ENCODE peak calls at places on chromosomes 13 and 19, in seven cellular contexts. One of them, this sample, is unnamed.

GRCh38 chr19:50020481-50020880 is 4.7 kb downstream of the VRK3 start:
- DNase-seq in K562: no peak
- DNase-seq in SK-N-SH: no peak
- DNase-seq in GM12878: no peak
- DNase-seq in H1: no peak
- DNase-seq in GM12892: no peak
- DNase-seq in HepG2: no peak
- DNase-seq in this sample: no peak

GRCh38 chr13:51714663-51715168 is 89.2 kb downstream of the DHRS12 start:
- DNase-seq in K562: no peak
- DNase-seq in H1: no peak
- DNase-seq in GM12878: peak
- DNase-seq in SK-N-SH: no peak
- DNase-seq in GM12892: no peak
- DNase-seq in HepG2: no peak
- DNase-seq in this sample: no peak

GRCh38 chr13:72504026-72504925 is 223.2 kb downstream of the MZT1 start:
- DNase-seq in GM12878: no peak
- DNase-seq in GM12892: no peak
- DNase-seq in HepG2: no peak
- DNase-seq in K562: no peak
- DNase-seq in SK-N-SH: no peak
- DNase-seq in H1: no peak
- DNase-seq in this sample: no peak

GRCh38 chr19:29645911-29646310 is 19.4 kb upstream of the PLEKHF1 start:
- DNase-seq in H1: no peak
- DNase-seq in HepG2: peak
- DNase-seq in K562: peak
- DNase-seq in SK-N-SH: no peak
- DNase-seq in GM12892: no peak
- DNase-seq in GM12878: no peak
- DNase-seq in this sample: no peak

GRCh38 chr19:9741476-9742171 is 26.9 kb downstream of the ZNF846 start:
- DNase-seq in K562: no peak
- DNase-seq in GM12892: no peak
- DNase-seq in H1: no peak
- DNase-seq in SK-N-SH: no peak
- DNase-seq in GM12878: no peak
- DNase-seq in HepG2: no peak
- DNase-seq in this sample: no peak

GRCh38 chr19:12974301-12975220 is 5.2 kb downstream of the DAND5 start:
- DNase-seq in H1: no peak
- DNase-seq in GM12878: no peak
- DNase-seq in HepG2: peak
- DNase-seq in GM12892: no peak
- DNase-seq in SK-N-SH: peak
- DNase-seq in K562: peak
- DNase-seq in this sample: no peak

GRCh38 chr19:30666301-30666803 is 294.2 kb downstream of the ZNF536 start:
- DNase-seq in H1: no peak
- DNase-seq in HepG2: peak
- DNase-seq in K562: peak
- DNase-seq in GM12878: no peak
- DNase-seq in GM12892: no peak
- DNase-seq in SK-N-SH: peak
- DNase-seq in this sample: peak

GRCh38 chr13:97307882-97308624 is 85.9 kb downstream of the MBNL2 start:
- DNase-seq in GM12878: no peak
- DNase-seq in K562: no peak
- DNase-seq in SK-N-SH: peak
- DNase-seq in H1: no peak
- DNase-seq in GM12892: no peak
- DNase-seq in HepG2: peak
- DNase-seq in this sample: no peak

GRCh38 chr13:22193070-22193469 is 522.2 kb downstream of the FGF9 start:
- DNase-seq in HepG2: no peak
- DNase-seq in H1: no peak
- DNase-seq in GM12878: no peak
- DNase-seq in GM12892: no peak
- DNase-seq in K562: no peak
- DNase-seq in SK-N-SH: no peak
- DNase-seq in this sample: no peak

GRCh38 chr13:57629391-57629804 is 2.1 kb upstream of the PCDH17 start:
- DNase-seq in SK-N-SH: peak
- DNase-seq in K562: no peak
- DNase-seq in GM12878: no peak
- DNase-seq in GM12892: no peak
- DNase-seq in HepG2: no peak
- DNase-seq in H1: no peak
- DNase-seq in this sample: no peak

GRCh38 chr19:46609511-46610412 is 8.6 kb downstream of the CALM3 start:
- DNase-seq in HepG2: no peak
- DNase-seq in GM12892: no peak
- DNase-seq in SK-N-SH: peak
- DNase-seq in K562: no peak
- DNase-seq in GM12878: no peak
- DNase-seq in H1: no peak
- DNase-seq in this sample: no peak

GRCh38 chr13:51332566-51333361 is 6.7 kb upstream of the SERPINE3 start:
- DNase-seq in SK-N-SH: no peak
- DNase-seq in HepG2: no peak
- DNase-seq in K562: no peak
- DNase-seq in GM12892: no peak
- DNase-seq in GM12878: no peak
- DNase-seq in H1: no peak
- DNase-seq in this sample: no peak

GRCh38 chr13:111304041-111304544 is 16.3 kb upstream of the TEX29 start:
- DNase-seq in GM12892: no peak
- DNase-seq in HepG2: no peak
- DNase-seq in SK-N-SH: no peak
- DNase-seq in GM12878: peak
- DNase-seq in K562: no peak
- DNase-seq in H1: no peak
- DNase-seq in this sample: no peak

GRCh38 chr13:33639640-33640080 is 178.3 kb upstream of the RFC3 start:
- DNase-seq in K562: no peak
- DNase-seq in GM12878: peak
- DNase-seq in SK-N-SH: no peak
- DNase-seq in HepG2: peak
- DNase-seq in GM12892: no peak
- DNase-seq in H1: no peak
- DNase-seq in this sample: no peak

GRCh38 chr13:110251227-110251791 is 55.6 kb downstream of the COL4A1 start:
- DNase-seq in SK-N-SH: no peak
- DNase-seq in GM12892: no peak
- DNase-seq in GM12878: no peak
- DNase-seq in HepG2: no peak
- DNase-seq in K562: no peak
- DNase-seq in H1: no peak
- DNase-seq in this sample: no peak

GRCh38 chr13:89688908-89689307 is 1658.6 kb upstream of the MIR17HG start:
- DNase-seq in K562: no peak
- DNase-seq in H1: no peak
- DNase-seq in GM12892: no peak
- DNase-seq in GM12878: no peak
- DNase-seq in HepG2: no peak
- DNase-seq in SK-N-SH: no peak
- DNase-seq in this sample: no peak

GRCh38 chr19:45781282-45782161 is 768 bp downstream of the DMPK start:
- DNase-seq in HepG2: no peak
- DNase-seq in GM12892: no peak
- DNase-seq in K562: no peak
- DNase-seq in GM12878: no peak
- DNase-seq in SK-N-SH: no peak
- DNase-seq in H1: no peak
- DNase-seq in this sample: no peak

GRCh38 chr19:18606281-18607221 is at the start of gene CRLF1:
- DNase-seq in H1: no peak
- DNase-seq in SK-N-SH: peak
- DNase-seq in GM12892: no peak
- DNase-seq in K562: no peak
- DNase-seq in HepG2: peak
- DNase-seq in GM12878: no peak
- DNase-seq in this sample: no peak

GRCh38 chr19:13974073-13974472 is 21.8 kb downstream of the DCAF15 start:
- DNase-seq in SK-N-SH: peak
- DNase-seq in GM12878: no peak
- DNase-seq in H1: peak
- DNase-seq in HepG2: no peak
- DNase-seq in GM12892: no peak
- DNase-seq in K562: peak
- DNase-seq in this sample: no peak

GRCh38 chr13:102718746-102719145 is 23.9 kb upstream of the METTL21C start:
- DNase-seq in K562: no peak
- DNase-seq in GM12878: no peak
- DNase-seq in SK-N-SH: no peak
- DNase-seq in HepG2: no peak
- DNase-seq in H1: no peak
- DNase-seq in GM12892: no peak
- DNase-seq in this sample: no peak

GRCh38 chr13:44259045-44260042 is 114.3 kb upstream of the SERP2 start:
- DNase-seq in GM12892: peak
- DNase-seq in SK-N-SH: peak
- DNase-seq in GM12878: peak
- DNase-seq in HepG2: no peak
- DNase-seq in H1: no peak
- DNase-seq in K562: peak
- DNase-seq in this sample: peak

GRCh38 chr19:47487551-47488515 is 3.8 kb upstream of the KPTN start:
- DNase-seq in GM12878: no peak
- DNase-seq in K562: no peak
- DNase-seq in HepG2: no peak
- DNase-seq in SK-N-SH: no peak
- DNase-seq in H1: no peak
- DNase-seq in GM12892: no peak
- DNase-seq in this sample: no peak

GRCh38 chr13:110154370-110155031 is 152.5 kb downstream of the COL4A1 start:
- DNase-seq in SK-N-SH: no peak
- DNase-seq in K562: no peak
- DNase-seq in HepG2: no peak
- DNase-seq in GM12892: no peak
- DNase-seq in GM12878: no peak
- DNase-seq in H1: no peak
- DNase-seq in this sample: no peak

GRCh38 chr13:40206241-40207109 is 460.0 kb downstream of the FOXO1 start:
- DNase-seq in H1: no peak
- DNase-seq in HepG2: no peak
- DNase-seq in K562: no peak
- DNase-seq in SK-N-SH: no peak
- DNase-seq in GM12878: peak
- DNase-seq in GM12892: peak
- DNase-seq in this sample: no peak

GRCh38 chr13:113659337-113659736 is 1.3 kb upstream of the ATP4B start:
- DNase-seq in SK-N-SH: no peak
- DNase-seq in K562: no peak
- DNase-seq in GM12892: no peak
- DNase-seq in HepG2: no peak
- DNase-seq in GM12878: no peak
- DNase-seq in H1: no peak
- DNase-seq in this sample: no peak
- TF ChIP-seq TAF1 in SK-N-SH: no peak
- TF ChIP-seq TAF1 in K562: no peak
- TF ChIP-seq TAF1 in GM12892: no peak
- TF ChIP-seq TAF1 in HepG2: no peak
- TF ChIP-seq TAF1 in GM12878: no peak
- TF ChIP-seq TAF1 in H1: no peak
- TF ChIP-seq TAF1 in this sample: no peak

DNA sequence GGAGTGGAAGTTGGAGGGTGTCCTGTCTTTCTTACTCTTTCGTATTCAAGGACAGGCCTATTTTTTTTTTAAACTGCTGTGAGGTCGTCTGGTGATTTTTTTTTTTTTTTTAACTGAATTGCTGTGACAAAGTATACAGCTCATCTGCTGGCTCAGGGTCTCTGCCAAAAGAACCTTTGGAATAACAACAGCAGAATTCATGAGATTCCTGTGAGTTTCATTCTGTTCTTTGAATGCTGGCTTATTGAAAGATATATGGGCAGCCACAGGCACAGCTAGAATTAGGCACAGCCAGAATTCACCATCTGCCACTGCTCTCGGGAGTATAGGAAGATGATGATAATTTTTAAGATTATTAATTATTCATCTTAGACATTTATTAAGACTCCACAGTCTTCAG is 21.4 kb upstream of the FRY start:
- DNase-seq in SK-N-SH: no peak
- DNase-seq in HepG2: no peak
- DNase-seq in GM12892: no peak
- DNase-seq in GM12878: no peak
- DNase-seq in H1: no peak
- DNase-seq in K562: no peak
- DNase-seq in this sample: no peak
- TF ChIP-seq TAF1 in SK-N-SH: no peak
- TF ChIP-seq TAF1 in HepG2: no peak
- TF ChIP-seq TAF1 in GM12892: no peak
- TF ChIP-seq TAF1 in GM12878: no peak
- TF ChIP-seq TAF1 in H1: no peak
- TF ChIP-seq TAF1 in K562: no peak
- TF ChIP-seq TAF1 in this sample: no peak

GRCh38 chr13:45838171-45838745 is 13.3 kb downstream of the SIAH3 start:
- DNase-seq in HepG2: no peak
- DNase-seq in K562: no peak
- DNase-seq in GM12892: no peak
- DNase-seq in GM12878: no peak
- DNase-seq in SK-N-SH: peak
- DNase-seq in H1: no peak
- DNase-seq in this sample: no peak
- TF ChIP-seq TAF1 in HepG2: no peak
- TF ChIP-seq TAF1 in K562: no peak
- TF ChIP-seq TAF1 in GM12892: no peak
- TF ChIP-seq TAF1 in GM12878: no peak
- TF ChIP-seq TAF1 in SK-N-SH: no peak
- TF ChIP-seq TAF1 in H1: no peak
- TF ChIP-seq TAF1 in this sample: no peak

DNA sequence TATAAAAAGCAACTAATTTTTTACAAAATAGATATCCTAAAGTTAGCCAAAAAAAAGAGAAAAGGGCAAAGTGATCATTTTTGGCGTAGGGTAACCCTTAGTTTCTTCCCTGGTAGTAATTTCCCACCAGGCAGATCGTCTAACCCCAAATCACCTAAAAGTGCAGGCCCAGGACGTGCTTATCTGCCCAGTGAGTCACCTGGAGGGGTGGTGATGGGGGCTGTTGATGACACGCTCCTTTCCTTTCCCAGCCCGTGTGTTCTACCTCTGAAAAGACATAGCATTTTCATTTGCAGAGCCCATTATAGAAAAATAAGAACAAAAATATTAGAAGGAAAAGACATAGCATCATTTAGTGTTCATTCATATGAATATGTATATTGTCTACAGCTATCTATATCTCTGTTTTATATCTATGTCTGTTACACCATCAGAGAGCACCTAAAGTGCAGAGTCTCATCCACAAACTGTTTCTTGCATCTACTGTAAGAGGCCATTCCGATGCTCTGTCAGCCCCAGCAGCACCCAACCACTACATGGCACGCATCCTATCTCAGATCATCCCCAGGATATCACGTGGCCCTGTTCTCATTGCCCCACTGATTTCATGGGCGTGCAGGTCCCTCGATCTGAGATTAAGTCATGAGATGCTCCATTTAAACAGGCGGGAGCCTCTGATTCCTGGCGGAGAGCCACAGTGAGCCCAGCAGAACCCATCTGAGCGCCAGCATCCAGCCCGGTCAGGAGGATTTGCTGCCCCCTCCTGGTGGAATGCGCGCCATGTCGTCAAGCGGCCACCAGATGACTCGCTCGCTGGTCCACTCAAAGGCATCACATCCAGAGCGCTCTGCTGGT is 8.5 kb upstream of the LILRB3 start:
- DNase-seq in HepG2: peak
- DNase-seq in SK-N-SH: peak
- DNase-seq in K562: peak
- DNase-seq in GM12892: peak
- DNase-seq in GM12878: no peak
- DNase-seq in H1: peak
- DNase-seq in this sample: peak
- TF ChIP-seq TAF1 in HepG2: no peak
- TF ChIP-seq TAF1 in SK-N-SH: no peak
- TF ChIP-seq TAF1 in K562: no peak
- TF ChIP-seq TAF1 in GM12892: no peak
- TF ChIP-seq TAF1 in GM12878: no peak
- TF ChIP-seq TAF1 in H1: no peak
- TF ChIP-seq TAF1 in this sample: no peak

This sample was measured in GM12891.